ENCODE peak calls at places on chromosome 11, in four cellular contexts. E is NCI-H748 treated with DMSO at 0.1 percent for 48 hours; L is HCT116; U is stimulated activated CD4-positive, alpha-beta T cell treated with anti-CD3 and anti-CD28 coated beads, Interleukin-4, amount 100 ng/mL, for 4 hours. G is an unnamed sample.
A peak's percentile ranks its signal among the peaks of the same experiment; 100 is the strongest.

GRCh38 chr11:35144811-35145210 is 5.8 kb downstream of the CD44 start:
- DNase-seq in U (no peak), L (no peak), E (no peak), G (no peak)

GRCh38 chr11:86696451-86696850 is 24.0 kb upstream of the ME3 start:
- DNase-seq in U (no peak), E (no peak), L (no peak), G (no peak)

GRCh38 chr11:109978895-109979294 is 114.3 kb upstream of the ZC3H12C start:
- DNase-seq in E (no peak), L (no peak), U (no peak), G (no peak)

GRCh38 chr11:8728566-8728965 is 46.0 kb downstream of the RPL27A start:
- DNase-seq in L (no peak), E (no peak), U (no peak), G (no peak)

GRCh38 chr11:9594267-9595046 is 21.0 kb downstream of the WEE1 start:
- DNase-seq in U (no peak), L (no peak), E (no peak), G (no peak)

GRCh38 chr11:43947003-43947500 is 4.6 kb downstream of the C11orf96 start:
- DNase-seq in E (no peak), U (no peak), L (peak; percentile 19), G (no peak)

GRCh38 chr11:100675115-100675650 is 11.9 kb upstream of the ARHGAP42 start:
- DNase-seq in U (no peak), E (no peak), L (no peak), G (no peak)

GRCh38 chr11:128341767-128342318 is 245.5 kb downstream of the ETS1 start:
- DNase-seq in E (no peak), U (no peak), L (no peak), G (no peak)

GRCh38 chr11:19816817-19817216 is 104.2 kb downstream of the NAV2 start:
- DNase-seq in U (no peak), E (no peak), L (no peak), G (no peak)

GRCh38 chr11:62792193-62792575 is 378 bp upstream of the TMEM223 start:
- DNase-seq in U (no peak), L (no peak), E (no peak), G (no peak)

GRCh38 chr11:67665537-67666302 is 8.7 kb downstream of the ALDH3B2 start:
- DNase-seq in L (no peak), U (no peak), E (no peak), G (no peak)

GRCh38 chr11:9525116-9525515 is 48.4 kb upstream of the WEE1 start:
- DNase-seq in U (no peak), E (no peak), L (no peak), G (no peak)

GRCh38 chr11:42251984-42252383 is 792.5 kb upstream of the LRRC4C start:
- DNase-seq in U (no peak), E (no peak), L (no peak), G (no peak)

GRCh38 chr11:44416776-44417175 is 106.8 kb upstream of the ALX4 start:
- DNase-seq in U (no peak), E (no peak), L (no peak), G (no peak)

GRCh38 chr11:95596011-95596489 is 193.5 kb downstream of the FAM76B start:
- DNase-seq in U (no peak), E (no peak), L (no peak), G (no peak)

GRCh38 chr11:29166306-29166705 is 850.5 kb downstream of the KCNA4 start:
- DNase-seq in L (no peak), U (no peak), E (no peak), G (no peak)

G was measured in COLO829.